ENCODE peak calls at places on chromosomes 4 and X, in seven cellular contexts. One of them, this sample, is unnamed.

GRCh38 chr4:185359767-185360446 is 35.8 kb downstream of the LRP2BP start:
- DNase-seq in T-helper 2 cell: no peak
- DNase-seq in stimulated activated CD8-positive, alpha-beta memory T cell treated with anti-CD3 and anti-CD28 coated beads, Interleukin-2, amount 100 ng/mL, for 1 hour: no peak
- DNase-seq in neuronal stem cell: no peak
- DNase-seq in activated naive CD8-positive, alpha-beta T cell treated with anti-CD3 and anti-CD28 coated beads, Interleukin-2, amount 50 U/mL, for 24 hours: no peak
- DNase-seq in MM.1S: no peak
- DNase-seq in germinal center: no peak
- DNase-seq in this sample: no peak

GRCh38 chr4:97367878-97368277 is 775.4 kb downstream of the STPG2 start:
- DNase-seq in T-helper 2 cell: no peak
- DNase-seq in stimulated activated CD8-positive, alpha-beta memory T cell treated with anti-CD3 and anti-CD28 coated beads, Interleukin-2, amount 100 ng/mL, for 1 hour: no peak
- DNase-seq in neuronal stem cell: no peak
- DNase-seq in activated naive CD8-positive, alpha-beta T cell treated with anti-CD3 and anti-CD28 coated beads, Interleukin-2, amount 50 U/mL, for 24 hours: no peak
- DNase-seq in MM.1S: no peak
- DNase-seq in germinal center: no peak
- DNase-seq in this sample: no peak

GRCh38 chrX:132592880-132593279 is 104.0 kb upstream of the MBNL3 start:
- DNase-seq in T-helper 2 cell: no peak
- DNase-seq in stimulated activated CD8-positive, alpha-beta memory T cell treated with anti-CD3 and anti-CD28 coated beads, Interleukin-2, amount 100 ng/mL, for 1 hour: no peak
- DNase-seq in neuronal stem cell: peak; percentile 2
- DNase-seq in activated naive CD8-positive, alpha-beta T cell treated with anti-CD3 and anti-CD28 coated beads, Interleukin-2, amount 50 U/mL, for 24 hours: no peak
- DNase-seq in MM.1S: peak; percentile 17
- DNase-seq in germinal center: peak; percentile 3
- DNase-seq in this sample: no peak

GRCh38 chr4:26015133-26015651 is 101.2 kb downstream of the SMIM20 start:
- DNase-seq in T-helper 2 cell: no peak
- DNase-seq in stimulated activated CD8-positive, alpha-beta memory T cell treated with anti-CD3 and anti-CD28 coated beads, Interleukin-2, amount 100 ng/mL, for 1 hour: no peak
- DNase-seq in neuronal stem cell: no peak
- DNase-seq in activated naive CD8-positive, alpha-beta T cell treated with anti-CD3 and anti-CD28 coated beads, Interleukin-2, amount 50 U/mL, for 24 hours: no peak
- DNase-seq in MM.1S: no peak
- DNase-seq in germinal center: no peak
- DNase-seq in this sample: peak; percentile 73

GRCh38 chr4:71270901-71271300 is 67.9 kb upstream of the SLC4A4 start:
- DNase-seq in T-helper 2 cell: no peak
- DNase-seq in stimulated activated CD8-positive, alpha-beta memory T cell treated with anti-CD3 and anti-CD28 coated beads, Interleukin-2, amount 100 ng/mL, for 1 hour: no peak
- DNase-seq in neuronal stem cell: peak; percentile 14
- DNase-seq in activated naive CD8-positive, alpha-beta T cell treated with anti-CD3 and anti-CD28 coated beads, Interleukin-2, amount 50 U/mL, for 24 hours: peak; percentile 29
- DNase-seq in MM.1S: no peak
- DNase-seq in germinal center: no peak
- DNase-seq in this sample: no peak

GRCh38 chr4:38620025-38620424 is 44.0 kb upstream of the KLF3 start:
- DNase-seq in T-helper 2 cell: no peak
- DNase-seq in stimulated activated CD8-positive, alpha-beta memory T cell treated with anti-CD3 and anti-CD28 coated beads, Interleukin-2, amount 100 ng/mL, for 1 hour: no peak
- DNase-seq in neuronal stem cell: no peak
- DNase-seq in activated naive CD8-positive, alpha-beta T cell treated with anti-CD3 and anti-CD28 coated beads, Interleukin-2, amount 50 U/mL, for 24 hours: no peak
- DNase-seq in MM.1S: no peak
- DNase-seq in germinal center: no peak
- DNase-seq in this sample: no peak

GRCh38 chr4:143270266-143270838 is 66.3 kb upstream of the GAB1 start:
- DNase-seq in T-helper 2 cell: no peak
- DNase-seq in stimulated activated CD8-positive, alpha-beta memory T cell treated with anti-CD3 and anti-CD28 coated beads, Interleukin-2, amount 100 ng/mL, for 1 hour: no peak
- DNase-seq in neuronal stem cell: no peak
- DNase-seq in activated naive CD8-positive, alpha-beta T cell treated with anti-CD3 and anti-CD28 coated beads, Interleukin-2, amount 50 U/mL, for 24 hours: no peak
- DNase-seq in MM.1S: no peak
- DNase-seq in germinal center: no peak
- DNase-seq in this sample: no peak

GRCh38 chrX:5876984-5877655 is 351.5 kb downstream of the NLGN4X start:
- DNase-seq in T-helper 2 cell: no peak
- DNase-seq in stimulated activated CD8-positive, alpha-beta memory T cell treated with anti-CD3 and anti-CD28 coated beads, Interleukin-2, amount 100 ng/mL, for 1 hour: no peak
- DNase-seq in neuronal stem cell: peak; percentile 2
- DNase-seq in activated naive CD8-positive, alpha-beta T cell treated with anti-CD3 and anti-CD28 coated beads, Interleukin-2, amount 50 U/mL, for 24 hours: no peak
- DNase-seq in MM.1S: peak; percentile 8
- DNase-seq in germinal center: no peak
- DNase-seq in this sample: no peak

GRCh38 chr4:150158041-150158440 is 79.8 kb downstream of the DCLK2 start:
- DNase-seq in T-helper 2 cell: no peak
- DNase-seq in stimulated activated CD8-positive, alpha-beta memory T cell treated with anti-CD3 and anti-CD28 coated beads, Interleukin-2, amount 100 ng/mL, for 1 hour: no peak
- DNase-seq in neuronal stem cell: no peak
- DNase-seq in activated naive CD8-positive, alpha-beta T cell treated with anti-CD3 and anti-CD28 coated beads, Interleukin-2, amount 50 U/mL, for 24 hours: no peak
- DNase-seq in MM.1S: no peak
- DNase-seq in germinal center: no peak
- DNase-seq in this sample: no peak

GRCh38 chr4:8176547-8177399 is 18.2 kb upstream of the ABLIM2 start:
- DNase-seq in T-helper 2 cell: no peak
- DNase-seq in stimulated activated CD8-positive, alpha-beta memory T cell treated with anti-CD3 and anti-CD28 coated beads, Interleukin-2, amount 100 ng/mL, for 1 hour: no peak
- DNase-seq in neuronal stem cell: peak; percentile 20
- DNase-seq in activated naive CD8-positive, alpha-beta T cell treated with anti-CD3 and anti-CD28 coated beads, Interleukin-2, amount 50 U/mL, for 24 hours: peak; percentile 34
- DNase-seq in MM.1S: peak; percentile 53
- DNase-seq in germinal center: peak; percentile 74
- DNase-seq in this sample: no peak

GRCh38 chr4:183634086-183634485 is 24.9 kb downstream of the RWDD4 start:
- DNase-seq in T-helper 2 cell: no peak
- DNase-seq in stimulated activated CD8-positive, alpha-beta memory T cell treated with anti-CD3 and anti-CD28 coated beads, Interleukin-2, amount 100 ng/mL, for 1 hour: no peak
- DNase-seq in neuronal stem cell: no peak
- DNase-seq in activated naive CD8-positive, alpha-beta T cell treated with anti-CD3 and anti-CD28 coated beads, Interleukin-2, amount 50 U/mL, for 24 hours: no peak
- DNase-seq in MM.1S: no peak
- DNase-seq in germinal center: no peak
- DNase-seq in this sample: no peak

GRCh38 chrX:115892787-115893671 is 277.5 kb upstream of the AGTR2 start:
- DNase-seq in T-helper 2 cell: no peak
- DNase-seq in stimulated activated CD8-positive, alpha-beta memory T cell treated with anti-CD3 and anti-CD28 coated beads, Interleukin-2, amount 100 ng/mL, for 1 hour: no peak
- DNase-seq in neuronal stem cell: no peak
- DNase-seq in activated naive CD8-positive, alpha-beta T cell treated with anti-CD3 and anti-CD28 coated beads, Interleukin-2, amount 50 U/mL, for 24 hours: no peak
- DNase-seq in MM.1S: peak; percentile 44
- DNase-seq in germinal center: peak; percentile 40
- DNase-seq in this sample: peak; percentile 80

GRCh38 chrX:68989456-68989855 is 160.6 kb downstream of the EFNB1 start:
- DNase-seq in T-helper 2 cell: no peak
- DNase-seq in stimulated activated CD8-positive, alpha-beta memory T cell treated with anti-CD3 and anti-CD28 coated beads, Interleukin-2, amount 100 ng/mL, for 1 hour: no peak
- DNase-seq in neuronal stem cell: no peak
- DNase-seq in activated naive CD8-positive, alpha-beta T cell treated with anti-CD3 and anti-CD28 coated beads, Interleukin-2, amount 50 U/mL, for 24 hours: no peak
- DNase-seq in MM.1S: no peak
- DNase-seq in germinal center: no peak
- DNase-seq in this sample: no peak

GRCh38 chr4:61918507-61919462 is 718.7 kb downstream of the ADGRL3 start:
- DNase-seq in T-helper 2 cell: no peak
- DNase-seq in stimulated activated CD8-positive, alpha-beta memory T cell treated with anti-CD3 and anti-CD28 coated beads, Interleukin-2, amount 100 ng/mL, for 1 hour: no peak
- DNase-seq in neuronal stem cell: peak; percentile 46
- DNase-seq in activated naive CD8-positive, alpha-beta T cell treated with anti-CD3 and anti-CD28 coated beads, Interleukin-2, amount 50 U/mL, for 24 hours: no peak
- DNase-seq in MM.1S: no peak
- DNase-seq in germinal center: no peak
- DNase-seq in this sample: no peak

GRCh38 chr4:16991455-16991854 is 93.0 kb upstream of the LDB2 start:
- DNase-seq in T-helper 2 cell: no peak
- DNase-seq in stimulated activated CD8-positive, alpha-beta memory T cell treated with anti-CD3 and anti-CD28 coated beads, Interleukin-2, amount 100 ng/mL, for 1 hour: no peak
- DNase-seq in neuronal stem cell: no peak
- DNase-seq in activated naive CD8-positive, alpha-beta T cell treated with anti-CD3 and anti-CD28 coated beads, Interleukin-2, amount 50 U/mL, for 24 hours: no peak
- DNase-seq in MM.1S: no peak
- DNase-seq in germinal center: no peak
- DNase-seq in this sample: no peak

GRCh38 chr4:112183252-112183651 is 38.0 kb downstream of the FAM241A start:
- DNase-seq in T-helper 2 cell: no peak
- DNase-seq in stimulated activated CD8-positive, alpha-beta memory T cell treated with anti-CD3 and anti-CD28 coated beads, Interleukin-2, amount 100 ng/mL, for 1 hour: no peak
- DNase-seq in neuronal stem cell: no peak
- DNase-seq in activated naive CD8-positive, alpha-beta T cell treated with anti-CD3 and anti-CD28 coated beads, Interleukin-2, amount 50 U/mL, for 24 hours: no peak
- DNase-seq in MM.1S: no peak
- DNase-seq in germinal center: no peak
- DNase-seq in this sample: no peak

GRCh38 chr4:119580293-119580692 is 48.3 kb downstream of the PDE5A start:
- DNase-seq in T-helper 2 cell: no peak
- DNase-seq in stimulated activated CD8-positive, alpha-beta memory T cell treated with anti-CD3 and anti-CD28 coated beads, Interleukin-2, amount 100 ng/mL, for 1 hour: no peak
- DNase-seq in neuronal stem cell: no peak
- DNase-seq in activated naive CD8-positive, alpha-beta T cell treated with anti-CD3 and anti-CD28 coated beads, Interleukin-2, amount 50 U/mL, for 24 hours: no peak
- DNase-seq in MM.1S: no peak
- DNase-seq in germinal center: no peak
- DNase-seq in this sample: no peak

GRCh38 chr4:183417356-183417755 is 27.1 kb upstream of the CDKN2AIP start:
- DNase-seq in T-helper 2 cell: no peak
- DNase-seq in stimulated activated CD8-positive, alpha-beta memory T cell treated with anti-CD3 and anti-CD28 coated beads, Interleukin-2, amount 100 ng/mL, for 1 hour: no peak
- DNase-seq in neuronal stem cell: no peak
- DNase-seq in activated naive CD8-positive, alpha-beta T cell treated with anti-CD3 and anti-CD28 coated beads, Interleukin-2, amount 50 U/mL, for 24 hours: no peak
- DNase-seq in MM.1S: no peak
- DNase-seq in germinal center: no peak
- DNase-seq in this sample: no peak

GRCh38 chrX:150478496-150479492 is 89.6 kb upstream of the MTM1 start:
- DNase-seq in T-helper 2 cell: peak; percentile 5
- DNase-seq in stimulated activated CD8-positive, alpha-beta memory T cell treated with anti-CD3 and anti-CD28 coated beads, Interleukin-2, amount 100 ng/mL, for 1 hour: no peak
- DNase-seq in neuronal stem cell: no peak
- DNase-seq in activated naive CD8-positive, alpha-beta T cell treated with anti-CD3 and anti-CD28 coated beads, Interleukin-2, amount 50 U/mL, for 24 hours: peak; percentile 3
- DNase-seq in MM.1S: peak; percentile 67
- DNase-seq in germinal center: no peak
- DNase-seq in this sample: no peak

GRCh38 chrX:35166023-35166422 is 223.4 kb downstream of the FAM47B start:
- DNase-seq in T-helper 2 cell: no peak
- DNase-seq in stimulated activated CD8-positive, alpha-beta memory T cell treated with anti-CD3 and anti-CD28 coated beads, Interleukin-2, amount 100 ng/mL, for 1 hour: no peak
- DNase-seq in neuronal stem cell: peak; percentile 1
- DNase-seq in activated naive CD8-positive, alpha-beta T cell treated with anti-CD3 and anti-CD28 coated beads, Interleukin-2, amount 50 U/mL, for 24 hours: no peak
- DNase-seq in MM.1S: peak; percentile 39
- DNase-seq in germinal center: no peak
- DNase-seq in this sample: no peak

GRCh38 chr4:70994387-70995099 is 1.1 kb downstream of the DCK start:
- DNase-seq in T-helper 2 cell: no peak
- DNase-seq in stimulated activated CD8-positive, alpha-beta memory T cell treated with anti-CD3 and anti-CD28 coated beads, Interleukin-2, amount 100 ng/mL, for 1 hour: no peak
- DNase-seq in neuronal stem cell: no peak
- DNase-seq in activated naive CD8-positive, alpha-beta T cell treated with anti-CD3 and anti-CD28 coated beads, Interleukin-2, amount 50 U/mL, for 24 hours: no peak
- DNase-seq in MM.1S: peak; percentile 34
- DNase-seq in germinal center: peak; percentile 55
- DNase-seq in this sample: no peak

GRCh38 chrX:51053741-51054140 is 143.2 kb downstream of the BMP15 start:
- DNase-seq in T-helper 2 cell: no peak
- DNase-seq in stimulated activated CD8-positive, alpha-beta memory T cell treated with anti-CD3 and anti-CD28 coated beads, Interleukin-2, amount 100 ng/mL, for 1 hour: no peak
- DNase-seq in neuronal stem cell: no peak
- DNase-seq in activated naive CD8-positive, alpha-beta T cell treated with anti-CD3 and anti-CD28 coated beads, Interleukin-2, amount 50 U/mL, for 24 hours: no peak
- DNase-seq in MM.1S: no peak
- DNase-seq in germinal center: no peak
- DNase-seq in this sample: no peak

GRCh38 chrX:68728186-68728585 is 80.7 kb downstream of the STARD8 start:
- DNase-seq in T-helper 2 cell: no peak
- DNase-seq in stimulated activated CD8-positive, alpha-beta memory T cell treated with anti-CD3 and anti-CD28 coated beads, Interleukin-2, amount 100 ng/mL, for 1 hour: no peak
- DNase-seq in neuronal stem cell: no peak
- DNase-seq in activated naive CD8-positive, alpha-beta T cell treated with anti-CD3 and anti-CD28 coated beads, Interleukin-2, amount 50 U/mL, for 24 hours: no peak
- DNase-seq in MM.1S: no peak
- DNase-seq in germinal center: no peak
- DNase-seq in this sample: peak; percentile 45

GRCh38 chr4:114272226-114272625 is 292.8 kb upstream of the ARSJ start:
- DNase-seq in T-helper 2 cell: no peak
- DNase-seq in stimulated activated CD8-positive, alpha-beta memory T cell treated with anti-CD3 and anti-CD28 coated beads, Interleukin-2, amount 100 ng/mL, for 1 hour: no peak
- DNase-seq in neuronal stem cell: no peak
- DNase-seq in activated naive CD8-positive, alpha-beta T cell treated with anti-CD3 and anti-CD28 coated beads, Interleukin-2, amount 50 U/mL, for 24 hours: no peak
- DNase-seq in MM.1S: no peak
- DNase-seq in germinal center: no peak
- DNase-seq in this sample: no peak

GRCh38 chr4:102638621-102639020 is 122.1 kb downstream of the MANBA start:
- DNase-seq in T-helper 2 cell: no peak
- DNase-seq in stimulated activated CD8-positive, alpha-beta memory T cell treated with anti-CD3 and anti-CD28 coated beads, Interleukin-2, amount 100 ng/mL, for 1 hour: no peak
- DNase-seq in neuronal stem cell: no peak
- DNase-seq in activated naive CD8-positive, alpha-beta T cell treated with anti-CD3 and anti-CD28 coated beads, Interleukin-2, amount 50 U/mL, for 24 hours: no peak
- DNase-seq in MM.1S: no peak
- DNase-seq in germinal center: no peak
- DNase-seq in this sample: no peak

GRCh38 chr4:49063670-49064069 is 77.6 kb downstream of the CWH43 start:
- DNase-seq in T-helper 2 cell: no peak
- DNase-seq in stimulated activated CD8-positive, alpha-beta memory T cell treated with anti-CD3 and anti-CD28 coated beads, Interleukin-2, amount 100 ng/mL, for 1 hour: no peak
- DNase-seq in neuronal stem cell: no peak
- DNase-seq in activated naive CD8-positive, alpha-beta T cell treated with anti-CD3 and anti-CD28 coated beads, Interleukin-2, amount 50 U/mL, for 24 hours: no peak
- DNase-seq in MM.1S: no peak
- DNase-seq in germinal center: no peak
- DNase-seq in this sample: no peak

GRCh38 chrX:31132803-31133202 is 61.0 kb upstream of the FTHL17 start:
- DNase-seq in T-helper 2 cell: peak; percentile 1
- DNase-seq in stimulated activated CD8-positive, alpha-beta memory T cell treated with anti-CD3 and anti-CD28 coated beads, Interleukin-2, amount 100 ng/mL, for 1 hour: no peak
- DNase-seq in neuronal stem cell: no peak
- DNase-seq in activated naive CD8-positive, alpha-beta T cell treated with anti-CD3 and anti-CD28 coated beads, Interleukin-2, amount 50 U/mL, for 24 hours: no peak
- DNase-seq in MM.1S: no peak
- DNase-seq in germinal center: no peak
- DNase-seq in this sample: no peak

GRCh38 chr4:2688697-2689096 is 67.4 kb downstream of the TNIP2 start:
- DNase-seq in T-helper 2 cell: no peak
- DNase-seq in stimulated activated CD8-positive, alpha-beta memory T cell treated with anti-CD3 and anti-CD28 coated beads, Interleukin-2, amount 100 ng/mL, for 1 hour: no peak
- DNase-seq in neuronal stem cell: no peak
- DNase-seq in activated naive CD8-positive, alpha-beta T cell treated with anti-CD3 and anti-CD28 coated beads, Interleukin-2, amount 50 U/mL, for 24 hours: no peak
- DNase-seq in MM.1S: no peak
- DNase-seq in germinal center: no peak
- DNase-seq in this sample: no peak

This sample was measured in sigmoid colon.